ENCODE peak calls at places on chromosomes 2 and 18, in ten cellular contexts. V is amniotic epithelial cell; O is Caki2; N is gastrocnemius medialis; S is activated T-cell treated with anti-CD3 and anti-CD28 coated beads for 1 hour; Z is MV-4-11; M is stimulated activated CD8-positive, alpha-beta memory T cell treated with anti-CD3 and anti-CD28 coated beads, Interleukin-4, amount 100 ng/mL, for 48 hours; T is 8988T; X is islet precursor cell; A is HCEC 1CT. F is an unnamed sample.

GRCh38 chr2:58834404-58834803 is 593.3 kb upstream of the FANCL start:
- DNase-seq in V (peak), O (peak), N (no peak), S (no peak), Z (peak), M (peak), T (no peak), X (peak), A (no peak), F (peak)

GRCh38 chr2:66982766-66983165 is 414.4 kb upstream of the ETAA1 start:
- DNase-seq in V (peak), O (no peak), N (no peak), S (no peak), Z (no peak), M (no peak), T (no peak), X (no peak), A (no peak), F (no peak)

GRCh38 chr2:233130481-233130970 is 70.4 kb downstream of the INPP5D start:
- DNase-seq in V (no peak), O (no peak), N (no peak), S (no peak), Z (no peak), M (no peak), T (no peak), X (peak), A (no peak), F (no peak)

GRCh38 chr2:23457990-23458689 is 73.2 kb downstream of the KLHL29 start:
- DNase-seq in V (no peak), O (no peak), N (no peak), S (no peak), Z (no peak), M (peak), T (no peak), X (no peak), A (no peak), F (no peak)

GRCh38 chr2:168211664-168212163 is 35.7 kb downstream of the STK39 start:
- DNase-seq in V (no peak), O (no peak), N (no peak), S (no peak), Z (no peak), M (peak), T (no peak), X (no peak), A (no peak), F (no peak)

GRCh38 chr2:120670771-120671480 is 64.7 kb upstream of the GLI2 start:
- DNase-seq in V (no peak), O (peak), N (no peak), S (no peak), Z (no peak), M (no peak), T (no peak), X (no peak), A (no peak), F (no peak)

GRCh38 chr2:213284105-213285090 is at the start of gene SPAG16:
- DNase-seq in V (peak), O (peak), N (peak), S (peak), Z (peak), M (peak), T (peak), X (peak), A (peak), F (peak)

GRCh38 chr2:45843136-45843535 is 191.7 kb downstream of the PRKCE start:
- DNase-seq in V (no peak), O (no peak), N (no peak), S (no peak), Z (peak), M (no peak), T (no peak), X (no peak), A (no peak), F (no peak)

GRCh38 chr2:191677091-191677645 is 768 bp upstream of the NABP1 start:
- DNase-seq in V (peak), O (no peak), N (no peak), S (no peak), Z (peak), M (peak), T (no peak), X (peak), A (peak), F (peak)

GRCh38 chr2:168916329-168916672 is 15.2 kb downstream of the G6PC2 start:
- DNase-seq in V (no peak), O (no peak), N (no peak), S (no peak), Z (no peak), M (no peak), T (no peak), X (no peak), A (no peak), F (no peak)

GRCh38 chr2:108594132-108594981 is 60.1 kb downstream of the LIMS1 start:
- DNase-seq in V (peak), O (peak), N (no peak), S (no peak), Z (peak), M (no peak), T (no peak), X (peak), A (peak), F (peak)

GRCh38 chr18:73908323-73908722 is 239.3 kb downstream of the FBXO15 start:
- DNase-seq in V (peak), O (peak), N (no peak), S (no peak), Z (peak), M (no peak), T (no peak), X (peak), A (no peak), F (no peak)

GRCh38 chr2:198916548-198916947 is 541.2 kb downstream of the SATB2 start:
- DNase-seq in V (no peak), O (no peak), N (no peak), S (no peak), Z (no peak), M (no peak), T (no peak), X (no peak), A (no peak), F (no peak)

GRCh38 chr18:56702946-56703345 is 51.8 kb downstream of the WDR7 start:
- DNase-seq in V (peak), O (peak), N (no peak), S (no peak), Z (peak), M (no peak), T (no peak), X (no peak), A (peak), F (peak)

GRCh38 chr18:45976581-45977373 is 9.6 kb upstream of the EPG5 start:
- DNase-seq in V (peak), O (no peak), N (no peak), S (no peak), Z (no peak), M (no peak), T (no peak), X (no peak), A (no peak), F (no peak)

GRCh38 chr2:225002039-225002655 is 40.1 kb downstream of the DOCK10 start:
- DNase-seq in V (peak), O (peak), N (peak), S (peak), Z (peak), M (peak), T (no peak), X (no peak), A (peak), F (peak)

GRCh38 chr18:10953672-10954071 is 195.7 kb downstream of the PIEZO2 start:
- DNase-seq in V (no peak), O (no peak), N (no peak), S (no peak), Z (no peak), M (no peak), T (no peak), X (no peak), A (no peak), F (no peak)

GRCh38 chr2:240627736-240628506 is 2.6 kb downstream of the GPR35 start:
- DNase-seq in V (no peak), O (no peak), N (peak), S (no peak), Z (no peak), M (peak), T (peak), X (peak), A (no peak), F (no peak)

GRCh38 chr2:145006957-145007672 is 487.2 kb upstream of the ZEB2 start:
- DNase-seq in V (peak), O (peak), N (peak), S (no peak), Z (no peak), M (no peak), T (peak), X (peak), A (peak), F (no peak)

GRCh38 chr18:32378705-32379104 is 92.0 kb downstream of the GAREM1 start:
- DNase-seq in V (peak), O (peak), N (peak), S (no peak), Z (no peak), M (no peak), T (no peak), X (no peak), A (peak), F (no peak)

GRCh38 chr18:13381907-13382682 is 163.5 kb downstream of the LDLRAD4 start:
- DNase-seq in V (peak), O (peak), N (peak), S (no peak), Z (peak), M (peak), T (no peak), X (peak), A (no peak), F (peak)

GRCh38 chr2:240519396-240520142 is 38.2 kb downstream of the ANKMY1 start:
- DNase-seq in V (peak), O (no peak), N (no peak), S (no peak), Z (no peak), M (peak), T (peak), X (peak), A (no peak), F (no peak)

GRCh38 chr2:26475037-26475436 is 2.9 kb downstream of the OTOF start:
- DNase-seq in V (no peak), O (no peak), N (no peak), S (no peak), Z (no peak), M (no peak), T (no peak), X (no peak), A (no peak), F (no peak)

GRCh38 chr2:28991021-28991420 is 9.9 kb downstream of the TOGARAM2 start:
- DNase-seq in V (peak), O (no peak), N (no peak), S (no peak), Z (no peak), M (no peak), T (no peak), X (no peak), A (no peak), F (no peak)

GRCh38 chr2:23595601-23596251 is 210.7 kb downstream of the KLHL29 start:
- DNase-seq in V (peak), O (no peak), N (no peak), S (no peak), Z (no peak), M (no peak), T (no peak), X (peak), A (no peak), F (no peak)

GRCh38 chr18:59861009-59861408 is 38.8 kb upstream of the PMAIP1 start:
- DNase-seq in V (peak), O (no peak), N (no peak), S (no peak), Z (no peak), M (no peak), T (no peak), X (no peak), A (no peak), F (no peak)

GRCh38 chr18:61400714-61401113 is 67.5 kb downstream of the CDH20 start:
- DNase-seq in V (peak), O (no peak), N (no peak), S (no peak), Z (peak), M (no peak), T (no peak), X (no peak), A (peak), F (peak)

GRCh38 chr18:23627964-23628363 is 34.7 kb downstream of the ANKRD29 start:
- DNase-seq in V (no peak), O (no peak), N (no peak), S (no peak), Z (no peak), M (no peak), T (no peak), X (no peak), A (no peak), F (no peak)

GRCh38 chr2:95057535-95058453 is 32.3 kb downstream of the MAL start:
- DNase-seq in V (no peak), O (peak), N (no peak), S (no peak), Z (no peak), M (peak), T (peak), X (peak), A (no peak), F (no peak)

GRCh38 chr18:24114924-24115549 is 23.8 kb upstream of the CABYR start:
- DNase-seq in V (no peak), O (no peak), N (no peak), S (no peak), Z (no peak), M (no peak), T (no peak), X (no peak), A (no peak), F (no peak)

GRCh38 chr2:219247678-219248642 is 2.7 kb downstream of the STK16 start:
- DNase-seq in V (no peak), O (no peak), N (no peak), S (no peak), Z (peak), M (peak), T (no peak), X (no peak), A (no peak), F (peak)

GRCh38 chr18:39952816-39953215 is 2002.2 kb upstream of the PIK3C3 start:
- DNase-seq in V (no peak), O (no peak), N (no peak), S (no peak), Z (no peak), M (no peak), T (no peak), X (no peak), A (no peak), F (no peak)

GRCh38 chr18:48872234-48873145 is 78.3 kb downstream of the SMAD7 start:
- DNase-seq in V (peak), O (no peak), N (no peak), S (no peak), Z (no peak), M (no peak), T (no peak), X (no peak), A (no peak), F (no peak)

GRCh38 chr2:105409717-105410116 is 10.9 kb upstream of the FHL2 start:
- DNase-seq in V (peak), O (peak), N (peak), S (no peak), Z (no peak), M (no peak), T (no peak), X (no peak), A (peak), F (no peak)

F was measured in KBM-7.